ENCODE peak calls at places on chromosomes 7 and 10, in ten cellular contexts. R is GM13977; Q is stimulated activated CD8-positive, alpha-beta memory T cell treated with anti-CD3 and anti-CD28 coated beads, Interleukin-15, amount 100 ng/mL, for 48 hours; Y is Calu3; K is cerebellar cortex; E is activated CD4-positive, CD25-positive, alpha-beta regulatory T cell; A is epithelial cell of esophagus; B is transverse colon; P is NCI-H1694 treated with DMSO at 0.1 percent for 48 hours; D is pancreas. G is an unnamed sample.
A peak's percentile ranks its signal among the peaks of the same experiment; 100 is the strongest.

GRCh38 chr7:32051128-32051527 is 19.1 kb downstream of the PDE1C start:
- DNase-seq in R (no peak), Q (no peak), Y (no peak), K (no peak), E (no peak), A (no peak), B (no peak), P (no peak), D (no peak), G (no peak)

GRCh38 chr10:21523557-21524008 is 1.9 kb downstream of the SKIDA1 start:
- DNase-seq in R (no peak), Q (no peak), Y (no peak), K (peak; percentile 67), E (no peak), A (no peak), B (no peak), P (peak; percentile 67), D (no peak), G (no peak)

GRCh38 chr7:128045766-128046165 is 14.5 kb upstream of the LRRC4 start:
- DNase-seq in R (no peak), Q (no peak), Y (no peak), K (no peak), E (no peak), A (no peak), B (no peak), P (no peak), D (no peak), G (no peak)

GRCh38 chr7:116395125-116395791 is 104.3 kb upstream of the CAV2 start:
- DNase-seq in R (no peak), Q (no peak), Y (peak; percentile 41), K (no peak), E (no peak), A (peak; percentile 96), B (no peak), P (no peak), D (no peak), G (no peak)

GRCh38 chr7:20307119-20307518 is 23.6 kb upstream of the ITGB8 start:
- DNase-seq in R (peak; percentile 36), Q (no peak), Y (peak; percentile 50), K (no peak), E (no peak), A (peak; percentile 4), B (no peak), P (no peak), D (no peak), G (no peak)

GRCh38 chr7:128910569-128910945 is at the start of gene KCP:
- DNase-seq in R (no peak), Q (no peak), Y (no peak), K (peak; percentile 26), E (no peak), A (no peak), B (no peak), P (no peak), D (no peak), G (no peak)

GRCh38 chr10:73246322-73246782 is 703 bp downstream of the DNAJC9 start:
- DNase-seq in R (no peak), Q (no peak), Y (no peak), K (no peak), E (no peak), A (no peak), B (no peak), P (no peak), D (no peak), G (no peak)

GRCh38 chr10:11328264-11329054 is 283.0 kb downstream of the USP6NL start:
- DNase-seq in R (no peak), Q (no peak), Y (no peak), K (peak; percentile 25), E (no peak), A (peak; percentile 62), B (no peak), P (no peak), D (no peak), G (no peak)

GRCh38 chr10:99540673-99541531 is 8.2 kb downstream of the NKX2-3 start:
- DNase-seq in R (no peak), Q (no peak), Y (peak; percentile 57), K (no peak), E (no peak), A (peak; percentile 32), B (peak; percentile 60), P (no peak), D (peak; percentile 68), G (no peak)

GRCh38 chr7:34123316-34123715 is 218.0 kb downstream of the BMPER start:
- DNase-seq in R (no peak), Q (no peak), Y (no peak), K (no peak), E (no peak), A (no peak), B (no peak), P (no peak), D (no peak), G (no peak)

GRCh38 chr7:116293139-116293538 is 82.8 kb downstream of the TES start:
- DNase-seq in R (no peak), Q (no peak), Y (no peak), K (no peak), E (no peak), A (no peak), B (no peak), P (no peak), D (no peak), G (no peak)

GRCh38 chr7:2522780-2523433 is 3.3 kb downstream of the LFNG start:
- DNase-seq in R (no peak), Q (no peak), Y (peak; percentile 86), K (no peak), E (no peak), A (peak; percentile 97), B (peak; percentile 80), P (no peak), D (peak; percentile 57), G (no peak)

GRCh38 chr7:111210043-111210442 is 119.1 kb downstream of the LRRN3 start:
- DNase-seq in R (no peak), Q (no peak), Y (no peak), K (no peak), E (no peak), A (no peak), B (no peak), P (no peak), D (no peak), G (no peak)

GRCh38 chr7:130942211-130942964 is 208.4 kb upstream of the KLF14 start:
- DNase-seq in R (no peak), Q (no peak), Y (peak; percentile 50), K (no peak), E (no peak), A (peak; percentile 85), B (peak; percentile 69), P (no peak), D (peak; percentile 39), G (no peak)

GRCh38 chr7:154546946-154547587 is 455.9 kb downstream of the PAXIP1 start:
- DNase-seq in R (no peak), Q (no peak), Y (no peak), K (peak; percentile 93), E (no peak), A (no peak), B (no peak), P (no peak), D (no peak), G (no peak)

GRCh38 chr7:138502023-138502767 is 42.1 kb downstream of the TRIM24 start:
- DNase-seq in R (no peak), Q (no peak), Y (no peak), K (no peak), E (no peak), A (no peak), B (no peak), P (no peak), D (no peak), G (no peak)

GRCh38 chr10:12703813-12704212 is 297.7 kb downstream of the CCDC3 start:
- DNase-seq in R (no peak), Q (no peak), Y (no peak), K (no peak), E (no peak), A (peak; percentile 83), B (no peak), P (no peak), D (no peak), G (no peak)

GRCh38 chr7:75888464-75889222 is 9.8 kb downstream of the RHBDD2 start:
- DNase-seq in R (no peak), Q (no peak), Y (no peak), K (peak; percentile 69), E (no peak), A (no peak), B (no peak), P (no peak), D (no peak), G (no peak)

GRCh38 chr7:24653316-24654085 is 80.2 kb downstream of the PALS2 start:
- DNase-seq in R (no peak), Q (no peak), Y (no peak), K (peak; percentile 25), E (no peak), A (peak; percentile 2), B (no peak), P (no peak), D (no peak), G (no peak)

GRCh38 chr7:17015575-17015974 is 133.8 kb upstream of the AGR3 start:
- DNase-seq in R (no peak), Q (no peak), Y (no peak), K (no peak), E (no peak), A (no peak), B (no peak), P (no peak), D (no peak), G (no peak)

GRCh38 chr10:86337121-86337601 is 29.4 kb downstream of the GRID1 start:
- DNase-seq in R (peak; percentile 59), Q (no peak), Y (no peak), K (no peak), E (no peak), A (no peak), B (no peak), P (no peak), D (no peak), G (no peak)

GRCh38 chr7:116610210-116610609 is 61.8 kb upstream of the MET start:
- DNase-seq in R (no peak), Q (no peak), Y (no peak), K (no peak), E (no peak), A (no peak), B (no peak), P (no peak), D (no peak), G (no peak)

GRCh38 chr7:74360008-74360407 is 70.8 kb downstream of the CLIP2 start:
- DNase-seq in R (no peak), Q (no peak), Y (no peak), K (no peak), E (no peak), A (no peak), B (no peak), P (no peak), D (no peak), G (no peak)

GRCh38 chr7:139714163-139714901 is 63.5 kb downstream of the HIPK2 start:
- DNase-seq in R (peak; percentile 76), Q (no peak), Y (no peak), K (no peak), E (no peak), A (no peak), B (peak; percentile 54), P (no peak), D (no peak), G (no peak)

GRCh38 chr10:97598407-97599271 is 9.1 kb downstream of the C10orf62 start:
- DNase-seq in R (no peak), Q (no peak), Y (no peak), K (no peak), E (no peak), A (no peak), B (no peak), P (no peak), D (no peak), G (no peak)

GRCh38 chr7:137040745-137041144 is 172.3 kb downstream of the CHRM2 start:
- DNase-seq in R (no peak), Q (no peak), Y (no peak), K (no peak), E (no peak), A (no peak), B (no peak), P (no peak), D (no peak), G (no peak)

GRCh38 chr7:25832456-25832855 is 319.5 kb upstream of the NFE2L3 start:
- DNase-seq in R (no peak), Q (no peak), Y (no peak), K (no peak), E (no peak), A (no peak), B (no peak), P (no peak), D (no peak), G (no peak)

GRCh38 chr7:121214652-121215051 is 114.1 kb upstream of the WNT16 start:
- DNase-seq in R (no peak), Q (no peak), Y (no peak), K (no peak), E (no peak), A (no peak), B (no peak), P (no peak), D (no peak), G (no peak)